ENCODE peak calls at places on chromosomes 2 and 18, in nine cellular contexts. H is brain microvascular endothelial cell; G is AG10803; B is left ventricle myocardium inferior; K is CD8-positive, alpha-beta T cell; O is OCI-LY7; Y is K562; N is fibroblast of lung; M is dorsolateral prefrontal cortex. F is an unnamed sample.

GRCh38 chr2:147703171-147703570 is 141.7 kb upstream of the ACVR2A start:
- DNase-seq in H (no peak), G (no peak), B (no peak), K (no peak), O (no peak), Y (no peak), N (no peak), M (no peak), F (no peak)

GRCh38 chr2:172300851-172301250 is 126.5 kb upstream of the ITGA6 start:
- DNase-seq in H (no peak), G (no peak), B (no peak), K (no peak), O (no peak), Y (no peak), N (no peak), M (no peak), F (no peak)

GRCh38 chr18:47418746-47419145 is 167.3 kb upstream of the SKOR2 start:
- DNase-seq in H (no peak), G (peak), B (no peak), K (no peak), O (no peak), Y (no peak), N (no peak), M (no peak), F (peak)

GRCh38 chr2:231521-232185 is 32.2 kb downstream of the SH3YL1 start:
- DNase-seq in H (no peak), G (no peak), B (no peak), K (no peak), O (no peak), Y (no peak), N (no peak), M (peak), F (no peak)

GRCh38 chr2:141519906-141520305 is 610.9 kb downstream of the LRP1B start:
- DNase-seq in H (no peak), G (no peak), B (no peak), K (no peak), O (no peak), Y (no peak), N (no peak), M (no peak), F (no peak)

GRCh38 chr2:234919711-234920110 is 32.1 kb upstream of the SH3BP4 start:
- DNase-seq in H (peak), G (peak), B (no peak), K (no peak), O (no peak), Y (no peak), N (no peak), M (no peak), F (peak)

GRCh38 chr2:169363027-169363569 is 764 bp upstream of the LRP2 start:
- DNase-seq in H (no peak), G (no peak), B (no peak), K (no peak), O (no peak), Y (no peak), N (no peak), M (no peak), F (peak)

GRCh38 chr2:37784071-37784758 is 112.8 kb upstream of the CDC42EP3 start:
- DNase-seq in H (no peak), G (peak), B (no peak), K (no peak), O (no peak), Y (no peak), N (no peak), M (no peak), F (no peak)

GRCh38 chr2:191617589-191617988 is 60.3 kb upstream of the NABP1 start:
- DNase-seq in H (no peak), G (no peak), B (no peak), K (peak), O (peak), Y (no peak), N (no peak), M (no peak), F (no peak)

GRCh38 chr2:235467586-235467985 is 26.3 kb upstream of the AGAP1 start:
- DNase-seq in H (peak), G (peak), B (no peak), K (no peak), O (no peak), Y (no peak), N (peak), M (no peak), F (no peak)

GRCh38 chr2:2825062-2825461 is 494.0 kb upstream of the MYT1L start:
- DNase-seq in H (no peak), G (no peak), B (no peak), K (no peak), O (no peak), Y (no peak), N (no peak), M (no peak), F (no peak)

GRCh38 chr18:48166971-48167370 is 236.5 kb upstream of the SMAD2 start:
- DNase-seq in H (no peak), G (no peak), B (peak), K (no peak), O (no peak), Y (no peak), N (no peak), M (no peak), F (no peak)

GRCh38 chr2:127610561-127610960 is 35.4 kb upstream of the GPR17 start:
- DNase-seq in H (no peak), G (no peak), B (no peak), K (no peak), O (no peak), Y (no peak), N (no peak), M (no peak), F (no peak)

GRCh38 chr2:238138331-238139102 is at the start of gene KLHL30:
- DNase-seq in H (no peak), G (no peak), B (peak), K (no peak), O (no peak), Y (no peak), N (no peak), M (no peak), F (no peak)

GRCh38 chr2:216302981-216303676 is 69.2 kb downstream of the MARCHF4 start:
- DNase-seq in H (peak), G (peak), B (no peak), K (no peak), O (no peak), Y (no peak), N (no peak), M (no peak), F (peak)

GRCh38 chr2:1503471-1504310 is 90.4 kb downstream of the TPO start:
- DNase-seq in H (no peak), G (no peak), B (peak), K (no peak), O (no peak), Y (no peak), N (no peak), M (no peak), F (no peak)

GRCh38 chr2:191625016-191625415 is 52.9 kb upstream of the NABP1 start:
- DNase-seq in H (peak), G (peak), B (no peak), K (peak), O (peak), Y (no peak), N (peak), M (no peak), F (peak)

GRCh38 chr18:36158261-36158867 is 28.7 kb downstream of the ELP2 start:
- DNase-seq in H (peak), G (peak), B (no peak), K (no peak), O (no peak), Y (no peak), N (peak), M (no peak), F (peak)

GRCh38 chr2:54083440-54083839 is 32.0 kb upstream of the ACYP2 start:
- DNase-seq in H (no peak), G (peak), B (no peak), K (no peak), O (no peak), Y (no peak), N (no peak), M (no peak), F (peak)

GRCh38 chr2:1731963-1732768 is 12.1 kb downstream of the PXDN start:
- DNase-seq in H (no peak), G (peak), B (peak), K (no peak), O (no peak), Y (no peak), N (peak), M (no peak), F (no peak)

GRCh38 chr18:57801379-57802165 is 1.5 kb downstream of the ATP8B1 start:
- DNase-seq in H (no peak), G (no peak), B (no peak), K (no peak), O (no peak), Y (no peak), N (no peak), M (no peak), F (no peak)

GRCh38 chr2:32746554-32747133 is 118.8 kb downstream of the TTC27 start:
- DNase-seq in H (no peak), G (peak), B (no peak), K (no peak), O (no peak), Y (no peak), N (no peak), M (no peak), F (no peak)

GRCh38 chr2:84999467-85000064 is 28.6 kb downstream of the KCMF1 start:
- DNase-seq in H (no peak), G (no peak), B (no peak), K (no peak), O (no peak), Y (no peak), N (no peak), M (no peak), F (no peak)

GRCh38 chr2:102891261-102891660 is 129.4 kb downstream of the TMEM182 start:
- DNase-seq in H (no peak), G (peak), B (no peak), K (no peak), O (no peak), Y (no peak), N (no peak), M (no peak), F (peak)

GRCh38 chr18:57223160-57223870 is 76.4 kb downstream of the BOD1L2 start:
- DNase-seq in H (no peak), G (peak), B (no peak), K (no peak), O (no peak), Y (no peak), N (no peak), M (no peak), F (no peak)

GRCh38 chr18:38933322-38933721 is 1367.7 kb upstream of the CELF4 start:
- DNase-seq in H (no peak), G (no peak), B (no peak), K (no peak), O (no peak), Y (no peak), N (no peak), M (no peak), F (no peak)

GRCh38 chr2:180495606-180496005 is 484.8 kb upstream of the UBE2E3 start:
- DNase-seq in H (no peak), G (peak), B (no peak), K (no peak), O (no peak), Y (no peak), N (peak), M (no peak), F (peak)

GRCh38 chr18:54257015-54257414 is 12.3 kb upstream of the POLI start:
- DNase-seq in H (no peak), G (peak), B (no peak), K (no peak), O (no peak), Y (no peak), N (peak), M (no peak), F (no peak)

GRCh38 chr2:53724511-53724910 is 43.1 kb upstream of the CHAC2 start:
- DNase-seq in H (peak), G (peak), B (no peak), K (no peak), O (no peak), Y (no peak), N (peak), M (no peak), F (peak)

GRCh38 chr2:7060156-7060555 is 142.9 kb downstream of the RNF144A start:
- DNase-seq in H (no peak), G (no peak), B (no peak), K (no peak), O (no peak), Y (no peak), N (no peak), M (no peak), F (no peak)

GRCh38 chr2:65278450-65279030 is 50.9 kb downstream of the ACTR2 start:
- DNase-seq in H (peak), G (no peak), B (no peak), K (no peak), O (no peak), Y (no peak), N (no peak), M (no peak), F (peak)

GRCh38 chr2:20613342-20613916 is 37.5 kb downstream of the HS1BP3 start:
- DNase-seq in H (no peak), G (no peak), B (peak), K (no peak), O (no peak), Y (no peak), N (no peak), M (peak), F (no peak)

GRCh38 chr2:209579236-209579749 is 155.4 kb downstream of the MAP2 start:
- DNase-seq in H (peak), G (peak), B (no peak), K (peak), O (no peak), Y (no peak), N (peak), M (no peak), F (peak)

GRCh38 chr2:209574515-209574914 is 150.7 kb downstream of the MAP2 start:
- DNase-seq in H (no peak), G (no peak), B (no peak), K (no peak), O (no peak), Y (no peak), N (no peak), M (no peak), F (no peak)

GRCh38 chr2:209577376-209578357 is 153.8 kb downstream of the MAP2 start:
- DNase-seq in H (no peak), G (peak), B (no peak), K (no peak), O (peak), Y (no peak), N (peak), M (no peak), F (peak)

DNA sequence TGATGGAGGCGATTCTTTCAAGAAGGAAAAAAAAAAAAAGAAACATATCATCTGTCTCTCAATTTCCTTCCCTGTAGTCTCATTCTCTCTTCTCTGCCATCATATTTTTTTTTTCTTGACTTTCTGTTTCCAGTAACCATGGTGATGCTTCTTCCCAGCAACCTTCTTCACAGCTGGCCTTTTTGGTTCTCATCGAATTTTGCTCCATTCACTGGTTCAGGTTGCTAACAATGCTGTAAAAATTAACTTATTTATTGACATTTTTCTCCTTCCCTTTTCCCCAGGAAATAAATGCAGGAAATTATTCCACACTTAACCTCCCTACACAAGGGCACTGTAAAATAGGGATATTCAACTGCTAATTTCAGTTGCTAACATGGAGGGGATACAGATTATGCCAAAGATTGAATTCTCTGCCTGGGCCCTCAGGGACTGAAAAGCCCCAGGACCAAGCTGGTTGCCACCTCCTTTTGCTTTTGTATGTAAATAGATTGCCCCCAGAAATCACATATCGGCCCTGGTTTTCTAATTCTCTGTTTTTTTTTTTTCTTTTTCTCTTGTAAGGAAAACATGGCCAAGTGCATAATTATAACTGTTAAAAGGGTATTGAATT is 154.7 kb downstream of the MAP2 start:
- DNase-seq in H (no peak), G (no peak), B (no peak), K (no peak), O (no peak), Y (no peak), N (no peak), M (no peak), F (peak)
- H3K4me3 ChIP-seq in H (no peak), G (no peak), B (no peak), K (no peak), O (no peak), Y (no peak), N (no peak), M (peak), F (no peak)

DNA sequence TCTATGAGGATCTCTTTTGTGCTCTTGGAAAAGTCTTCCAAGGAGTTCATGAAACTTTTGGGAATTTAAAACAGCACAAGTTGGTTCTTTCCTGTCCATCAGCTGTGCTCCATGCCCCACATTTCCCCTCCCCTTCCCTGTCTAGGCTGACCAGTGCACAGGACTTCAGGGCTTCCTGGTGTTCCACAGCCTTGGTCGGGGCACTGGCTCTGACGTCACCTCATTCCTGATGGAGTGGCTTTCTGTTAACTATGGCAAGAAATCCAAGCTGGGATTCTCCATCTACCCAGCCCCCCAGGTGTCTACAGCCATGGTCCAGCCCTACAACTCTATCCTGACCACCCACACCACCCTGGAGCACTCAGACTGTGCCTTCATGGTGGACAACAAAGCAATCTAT is 8.1 kb upstream of the DNAJB2 start:
- DNase-seq in H (no peak), G (no peak), B (no peak), K (no peak), O (no peak), Y (no peak), N (no peak), M (no peak), F (no peak)
- TF ChIP-seq CTCF in H (no peak), G (no peak), B (no peak), K (no peak), O (no peak), Y (no peak), N (no peak), M (no peak), F (no peak)

GRCh38 chr2:150485114-150485870 is 2.2 kb downstream of the RND3 start:
- DNase-seq in H (no peak), G (peak), B (peak), K (no peak), O (no peak), Y (no peak), N (peak), M (no peak), F (peak)

GRCh38 chr2:150486539-150487484 is 655 bp downstream of the RND3 start:
- DNase-seq in H (no peak), G (no peak), B (no peak), K (no peak), O (no peak), Y (no peak), N (peak), M (no peak), F (peak)

GRCh38 chr2:150484461-150484931 is 3.0 kb downstream of the RND3 start:
- DNase-seq in H (no peak), G (peak), B (no peak), K (no peak), O (no peak), Y (no peak), N (peak), M (no peak), F (peak)

GRCh38 chr2:150487537-150488429 is at the start of gene RND3:
- DNase-seq in H (peak), G (peak), B (peak), K (peak), O (peak), Y (peak), N (peak), M (peak), F (peak)

DNA sequence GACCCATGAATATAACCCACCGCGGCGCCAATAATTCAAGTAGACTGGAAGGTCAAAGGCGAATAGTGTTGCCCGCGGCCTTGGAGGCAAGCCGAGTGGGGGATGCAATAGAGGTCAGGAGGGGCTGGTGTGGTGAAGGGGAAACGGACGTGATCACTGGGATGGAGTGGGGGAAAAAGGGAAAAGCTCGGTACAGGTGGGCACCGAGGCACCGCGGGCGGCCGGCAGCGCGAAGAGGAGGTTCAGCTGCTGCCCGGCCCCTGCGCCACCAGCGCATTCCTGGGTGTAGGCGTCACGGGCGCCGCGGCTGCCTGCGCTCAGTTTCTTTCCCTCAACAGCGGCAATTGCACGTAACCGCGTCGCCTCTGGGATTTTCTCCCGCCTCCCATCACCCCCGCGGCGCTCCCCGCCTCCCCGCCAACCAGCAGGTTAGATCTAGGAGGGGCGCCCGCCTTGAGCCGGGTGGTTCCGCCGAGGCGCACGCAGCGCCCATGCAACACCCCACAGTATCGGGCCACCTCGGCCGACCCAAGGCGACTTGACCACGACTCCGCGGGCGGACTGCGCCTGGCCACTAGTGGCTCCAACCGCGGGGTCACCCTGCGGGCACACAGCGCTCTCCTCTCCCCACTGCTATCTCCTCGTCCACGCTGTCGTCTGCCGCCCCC is 1.5 kb downstream of the RND3 start:
- DNase-seq in H (no peak), G (peak), B (peak), K (no peak), O (no peak), Y (no peak), N (peak), M (no peak), F (peak)
- H3K4me3 ChIP-seq in H (peak), G (peak), B (peak), K (no peak), O (no peak), Y (no peak), N (peak), M (peak), F (peak)

DNA sequence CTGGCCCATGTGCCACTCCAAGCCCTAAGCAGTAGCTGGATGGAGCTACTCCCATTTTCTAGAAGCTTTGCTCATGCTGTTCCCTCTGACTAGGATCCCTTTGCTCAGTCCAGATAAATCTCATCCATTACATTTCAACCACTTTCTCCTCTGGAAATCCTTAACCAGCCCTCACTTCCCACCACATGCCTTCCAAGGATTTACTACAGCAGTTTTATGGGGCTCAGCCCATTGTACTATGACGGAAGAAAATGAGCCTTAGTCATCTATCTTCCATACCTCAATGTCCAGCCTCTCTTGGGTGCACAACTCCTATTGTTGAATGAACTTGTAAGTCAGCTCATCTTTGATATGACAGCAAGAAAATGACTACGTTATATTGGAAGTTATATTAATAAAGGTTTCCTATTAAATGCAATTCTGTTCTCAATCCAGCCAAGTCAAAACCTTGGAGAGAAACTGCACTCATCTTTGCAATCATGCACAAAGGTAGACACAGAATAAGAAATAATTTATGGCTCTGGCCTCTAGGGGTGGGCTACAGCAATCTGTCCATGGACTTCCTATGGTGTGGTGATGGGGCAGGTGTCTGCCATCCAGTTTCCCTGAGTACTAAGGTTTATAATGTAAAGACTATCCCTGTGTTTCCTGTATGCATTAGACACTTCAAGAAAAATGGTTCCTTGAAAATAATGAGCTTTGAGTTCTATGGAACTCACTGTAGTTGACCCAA is 3.4 kb downstream of the B4GALT6 start:
- DNase-seq in H (no peak), G (no peak), B (no peak), K (no peak), O (peak), Y (peak), N (no peak), M (no peak), F (peak)
- TF ChIP-seq CTCF in H (peak), G (no peak), B (peak), K (no peak), O (peak), Y (peak), N (peak), M (no peak), F (no peak)

F was measured in astrocyte of the spinal cord.